ENCODE peak calls at places on chromosome 21, in four cellular contexts. Y is breast epithelium, N is HCT116, Z is tibial nerve. M is an unnamed sample.

GRCh38 chr21:31141389-31142021 is 103.2 kb upstream of the KRTAP19-8 start:
- DNase-seq in Z (no peak), N (no peak), Y (no peak), M (no peak)

GRCh38 chr21:32336711-32337110 is 38.1 kb downstream of the MRAP start:
- DNase-seq in N (no peak), Z (no peak), Y (no peak), M (peak)

GRCh38 chr21:25813917-25814316 is 79.1 kb downstream of the GABPA start:
- DNase-seq in Y (no peak), N (no peak), Z (no peak), M (no peak)

GRCh38 chr21:26844258-26845065 is 747 bp downstream of the ADAMTS1 start:
- DNase-seq in Z (peak), N (no peak), Y (peak), M (no peak)

GRCh38 chr21:34345091-34345871 is 18.5 kb upstream of the KCNE2 start:
- DNase-seq in Y (no peak), Z (no peak), N (no peak), M (peak)

GRCh38 chr21:33293811-33294216 is 27.6 kb downstream of the IL10RB start:
- DNase-seq in N (no peak), Y (no peak), Z (no peak), M (no peak)

GRCh38 chr21:34360488-34361241 is 3.1 kb upstream of the KCNE2 start:
- DNase-seq in N (no peak), Y (no peak), Z (no peak), M (peak)

GRCh38 chr21:26684866-26685265 is 111.8 kb upstream of the CYYR1 start:
- DNase-seq in Y (no peak), N (no peak), Z (no peak), M (no peak)

GRCh38 chr21:21463456-21463855 is 465.2 kb downstream of the NCAM2 start:
- DNase-seq in Y (no peak), N (no peak), Z (no peak), M (no peak)

GRCh38 chr21:46188226-46189212 is 4.3 kb upstream of the SPATC1L start:
- DNase-seq in Z (no peak), N (peak), Y (peak), M (peak)
- H3K4me3 ChIP-seq in Z (no peak), N (no peak), Y (no peak), M (no peak)

GRCh38 chr21:44834951-44835646 is 17.2 kb upstream of the SUMO3 start:
- DNase-seq in Y (no peak), N (no peak), Z (no peak), M (no peak)
- TF ChIP-seq CTCF in Y (no peak), N (no peak), Z (no peak), M (no peak)

DNA sequence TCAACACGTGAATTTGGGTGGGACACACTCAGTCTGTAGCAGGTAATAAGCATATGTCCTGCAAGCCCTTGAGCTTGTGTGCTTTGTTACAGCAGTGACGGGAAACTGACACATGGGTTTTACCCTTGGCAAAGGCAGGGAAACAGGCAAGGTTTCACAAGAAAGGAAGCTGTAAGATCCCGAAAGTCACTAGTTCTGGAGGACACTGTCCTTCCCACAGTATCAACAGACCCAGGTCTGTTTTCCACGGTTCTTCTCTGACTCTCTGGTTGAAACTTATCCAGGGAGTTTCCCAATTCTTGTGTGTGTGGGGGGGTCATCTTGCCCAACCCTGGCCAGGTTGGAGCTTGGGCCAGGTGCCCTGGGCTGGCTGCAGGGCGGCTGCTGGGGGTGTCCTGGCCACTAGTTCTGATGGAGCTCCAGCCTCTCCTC is 29.3 kb upstream of the ZBTB21 start:
- DNase-seq in Y (peak), N (no peak), Z (no peak), M (peak)
- TF ChIP-seq POLR2A in Y (no peak), N (no peak), Z (no peak), M (no peak)

GRCh38 chr21:43020771-43021170 is 46.4 kb downstream of the PKNOX1 start:
- DNase-seq in Y (no peak), N (no peak), Z (no peak), M (no peak)

GRCh38 chr21:43021191-43021590 is 46.8 kb downstream of the PKNOX1 start:
- DNase-seq in Y (no peak), N (no peak), Z (no peak), M (no peak)

GRCh38 chr21:43018519-43018918 is 44.2 kb downstream of the PKNOX1 start:
- DNase-seq in N (no peak), Z (no peak), Y (no peak), M (no peak)

GRCh38 chr21:43021756-43022600 is 47.6 kb downstream of the PKNOX1 start:
- DNase-seq in N (no peak), Y (no peak), Z (no peak), M (no peak)

DNA sequence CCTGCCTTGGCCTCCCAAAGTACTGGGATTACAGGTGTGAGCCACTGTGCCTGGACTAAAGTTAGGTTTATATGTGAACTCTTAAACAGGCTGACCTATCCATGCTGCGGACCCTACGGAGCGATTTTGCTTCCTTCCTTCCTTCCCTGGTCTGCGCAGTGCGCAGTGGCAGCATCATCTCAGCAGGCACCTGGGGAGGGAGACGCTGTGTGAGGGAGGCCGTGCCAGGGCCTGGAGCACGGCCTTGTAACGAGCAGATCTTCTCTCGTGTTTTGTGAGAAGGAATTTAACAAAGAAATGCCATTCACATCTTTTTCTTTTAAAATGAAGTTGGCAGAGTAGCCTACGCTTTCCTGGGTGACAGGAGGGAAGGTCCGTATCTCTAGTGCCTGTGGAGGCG is 45.8 kb downstream of the PKNOX1 start:
- DNase-seq in Y (no peak), Z (no peak), N (no peak), M (no peak)
- H3K4me3 ChIP-seq in Y (no peak), Z (no peak), N (no peak), M (no peak)

GRCh38 chr21:37460196-37460595 is 93.6 kb downstream of the DYRK1A start:
- DNase-seq in Y (no peak), Z (no peak), N (no peak), M (no peak)
- TF ChIP-seq CTCF in Y (no peak), Z (no peak), N (peak), M (no peak)